ENCODE peak calls at places on chromosomes 4 and X, in nine cellular contexts. C is PC-3, R is choroid plexus epithelial cell, H is thyroid gland, A is pancreas, U is tibial artery, J is A673, I is uterus, B is cardiac muscle cell. K is an unnamed sample.

GRCh38 chr4:54568184-54568583 is 89.6 kb upstream of the KIT start:
- DNase-seq in C (peak; percentile 82), R (peak; percentile 13), H (no peak), A (no peak), U (no peak), J (no peak), I (no peak), B (no peak), K (no peak)

GRCh38 chrX:120001787-120002186 is 58.2 kb upstream of the NKAP start:
- DNase-seq in C (no peak), R (no peak), H (no peak), A (no peak), U (no peak), J (no peak), I (no peak), B (no peak), K (no peak)

GRCh38 chr4:54099287-54099958 is 540 bp upstream of the GSX2 start:
- DNase-seq in C (no peak), R (peak; percentile 34), H (no peak), A (no peak), U (no peak), J (no peak), I (no peak), B (no peak), K (no peak)

GRCh38 chrX:14359316-14359715 is 170.0 kb upstream of the GLRA2 start:
- DNase-seq in C (peak; percentile 51), R (no peak), H (no peak), A (no peak), U (no peak), J (no peak), I (no peak), B (no peak), K (no peak)

GRCh38 chr4:153564630-153565525 is 98.7 kb downstream of the TMEM131L start:
- DNase-seq in C (peak; percentile 48), R (peak; percentile 25), H (no peak), A (peak; percentile 59), U (no peak), J (peak; percentile 54), I (no peak), B (no peak), K (no peak)

GRCh38 chrX:14676431-14676830 is 147.1 kb downstream of the GLRA2 start:
- DNase-seq in C (peak; percentile 9), R (no peak), H (no peak), A (no peak), U (no peak), J (no peak), I (no peak), B (no peak), K (no peak)

GRCh38 chrX:129144172-129145038 is 378.9 kb downstream of the SMARCA1 start:
- DNase-seq in C (no peak), R (no peak), H (no peak), A (no peak), U (no peak), J (no peak), I (no peak), B (no peak), K (no peak)

GRCh38 chrX:97843200-97843811 is 959.6 kb downstream of the RPA4 start:
- DNase-seq in C (no peak), R (no peak), H (no peak), A (no peak), U (no peak), J (no peak), I (no peak), B (no peak), K (no peak)

GRCh38 chrX:26822448-26822847 is 606.5 kb downstream of the MAGEB5 start:
- DNase-seq in C (no peak), R (no peak), H (no peak), A (no peak), U (no peak), J (no peak), I (no peak), B (no peak), K (no peak)

GRCh38 chr4:129783596-129783995 is 687.6 kb downstream of the C4orf33 start:
- DNase-seq in C (no peak), R (no peak), H (no peak), A (no peak), U (no peak), J (no peak), I (no peak), B (no peak), K (no peak)

GRCh38 chr4:88758264-88758663 is 60.6 kb upstream of the NAP1L5 start:
- DNase-seq in C (peak; percentile 6), R (no peak), H (no peak), A (no peak), U (no peak), J (no peak), I (no peak), B (no peak), K (no peak)

GRCh38 chr4:95106408-95106928 is 348.7 kb downstream of the BMPR1B start:
- DNase-seq in C (peak; percentile 28), R (no peak), H (no peak), A (no peak), U (no peak), J (no peak), I (no peak), B (no peak), K (no peak)

GRCh38 chrX:150366951-150367545 is 3.9 kb downstream of the MAMLD1 start:
- DNase-seq in C (peak; percentile 39), R (peak; percentile 40), H (no peak), A (no peak), U (no peak), J (peak; percentile 30), I (no peak), B (no peak), K (no peak)

GRCh38 chrX:41090568-41091238 is 5.5 kb downstream of the USP9X start:
- DNase-seq in C (peak; percentile 49), R (peak; percentile 47), H (no peak), A (no peak), U (no peak), J (no peak), I (no peak), B (no peak), K (no peak)

GRCh38 chr4:150126880-150127236 is 48.6 kb downstream of the DCLK2 start:
- DNase-seq in C (peak; percentile 75), R (peak; percentile 63), H (no peak), A (no peak), U (no peak), J (no peak), I (no peak), B (no peak), K (peak; percentile 42)

GRCh38 chr4:7798215-7798995 is 141.3 kb downstream of the AFAP1 start:
- DNase-seq in C (peak; percentile 4), R (peak; percentile 52), H (no peak), A (no peak), U (no peak), J (peak; percentile 22), I (no peak), B (no peak), K (peak; percentile 12)

GRCh38 chr4:78885598-78885997 is 53.6 kb downstream of the PAQR3 start:
- DNase-seq in C (no peak), R (no peak), H (no peak), A (no peak), U (no peak), J (no peak), I (no peak), B (no peak), K (no peak)

GRCh38 chrX:100263650-100264049 is 146.4 kb downstream of the PCDH19 start:
- DNase-seq in C (no peak), R (no peak), H (no peak), A (no peak), U (no peak), J (no peak), I (no peak), B (no peak), K (peak; percentile 1)

GRCh38 chrX:101803451-101803850 is 128.4 kb downstream of the ZMAT1 start:
- DNase-seq in C (peak; percentile 44), R (peak; percentile 34), H (no peak), A (no peak), U (no peak), J (peak; percentile 7), I (no peak), B (no peak), K (no peak)

DNA sequence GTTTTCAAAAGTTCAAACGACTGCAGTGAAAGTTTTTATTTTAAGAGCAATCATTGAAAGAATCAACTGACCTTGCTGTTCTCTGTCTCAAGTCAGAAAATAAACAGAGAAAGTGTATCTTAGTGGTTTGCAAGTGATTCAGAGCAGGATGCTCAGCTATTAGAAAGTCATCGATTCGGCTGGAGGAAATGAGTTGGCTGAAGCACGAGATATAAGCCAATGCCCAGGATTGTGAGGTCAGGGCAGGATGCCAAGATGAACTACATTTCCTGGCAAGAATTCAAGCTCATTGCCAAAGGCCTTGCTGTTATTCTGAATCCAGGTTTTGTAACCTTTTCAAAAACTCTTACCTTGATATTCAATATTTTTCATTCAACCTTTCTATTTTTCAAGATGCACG is 541.4 kb upstream of the BOD1L1 start:
- DNase-seq in C (peak; percentile 97), R (peak; percentile 83), H (peak; percentile 73), A (peak; percentile 81), U (peak; percentile 43), J (peak; percentile 39), I (no peak), B (peak; percentile 30), K (peak; percentile 60)
- H3K4me3 ChIP-seq in C (peak overlapping the region; percentile 10), R (no peak overlapping the region), H (no peak overlapping the region), A (no peak overlapping the region), U (no peak overlapping the region), J (no peak overlapping the region), I (no peak overlapping the region), B (no peak overlapping the region), K (no peak overlapping the region)

DNA sequence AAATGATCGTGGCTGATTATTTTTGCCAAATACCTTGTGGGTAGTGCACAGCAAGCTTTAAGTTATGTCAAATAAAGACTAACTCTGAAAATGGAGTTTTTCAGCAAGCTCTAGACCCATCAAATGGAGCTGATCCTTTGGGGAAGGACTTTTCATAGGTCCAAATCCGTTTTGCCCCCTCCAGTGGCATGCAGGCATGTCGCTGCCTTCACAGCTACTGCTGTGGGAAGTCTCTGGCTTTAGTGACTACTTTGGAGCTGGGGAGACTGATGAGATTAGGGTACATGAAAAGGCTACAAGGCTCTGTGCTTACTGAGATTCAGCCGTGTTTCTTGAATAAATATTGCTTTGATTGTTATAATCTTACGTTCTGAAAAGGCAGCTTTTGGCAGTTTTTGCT is 106.6 kb upstream of the HS3ST1 start:
- DNase-seq in C (no peak), R (no peak), H (no peak), A (no peak), U (no peak), J (no peak), I (no peak), B (no peak), K (no peak)
- TF ChIP-seq CTCF in C (no peak), R (peak; percentile 7), H (no peak), A (no peak), U (no peak), J (no peak), I (no peak), B (no peak), K (no peak)

GRCh38 chr4:106312377-106312776 is 3.6 kb downstream of the TBCK start:
- DNase-seq in C (no peak), R (peak; percentile 19), H (no peak), A (no peak), U (no peak), J (no peak), I (no peak), B (no peak), K (no peak)
- H3K4me3 ChIP-seq in C (no peak overlapping the region), R (no peak overlapping the region), H (no peak overlapping the region), A (no peak overlapping the region), U (no peak overlapping the region), J (no peak overlapping the region), I (no peak overlapping the region), B (no peak overlapping the region), K (no peak overlapping the region)

DNA sequence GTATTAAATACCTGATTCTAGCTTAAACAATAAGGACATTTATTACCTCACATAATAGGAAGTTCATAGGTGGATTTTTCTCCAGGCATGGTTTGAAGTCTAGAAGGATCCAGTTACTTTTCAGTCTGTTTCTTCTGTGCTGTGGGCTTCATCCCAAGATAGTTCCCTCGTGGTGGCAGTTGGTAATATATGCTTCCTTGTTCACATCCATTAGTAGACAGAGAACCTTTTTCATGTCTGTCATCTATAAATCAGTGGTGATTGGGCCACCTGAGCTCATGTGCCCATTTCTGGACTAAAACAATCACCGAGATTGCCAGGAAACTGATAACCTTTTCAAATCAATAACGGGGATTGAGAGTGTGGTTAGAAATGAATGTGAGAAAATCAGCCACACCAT is 97.7 kb downstream of the KDM6A start:
- DNase-seq in C (no peak), R (no peak), H (no peak), A (no peak), U (no peak), J (no peak), I (no peak), B (no peak), K (no peak)
- TF ChIP-seq CTCF in C (no peak), R (no peak), H (no peak), A (no peak), U (no peak), J (no peak), I (no peak), B (no peak), K (no peak)

K was measured in GM12865.